ENCODE peak calls at places on chromosomes 5 and 9, in six cellular contexts. K is SK-N-SH, G is HCT116, Q is mammary epithelial cell, Y is IMR-90, F is PC-3. D is an unnamed sample.

GRCh38 chr5:72511371-72512178 is 4.4 kb upstream of the ZNF366 start:
- DNase-seq in Y (peak), Q (peak), F (peak), G (no peak), K (no peak), D (no peak)

GRCh38 chr5:108353087-108353486 is 28.8 kb downstream of the FBXL17 start:
- DNase-seq in G (no peak), Y (no peak), Q (no peak), F (no peak), K (no peak), D (no peak)

GRCh38 chr5:65812648-65813047 is 90.6 kb downstream of the NLN start:
- DNase-seq in F (peak), Q (peak), K (no peak), Y (no peak), G (peak), D (no peak)

GRCh38 chr5:51651889-51652288 is 268.6 kb downstream of the ISL1 start:
- DNase-seq in Y (no peak), Q (peak), G (no peak), F (peak), K (no peak), D (no peak)

GRCh38 chr9:112361602-112362001 is 18.3 kb upstream of the HSDL2 start:
- DNase-seq in K (peak), Y (peak), G (peak), Q (peak), F (peak), D (no peak)

GRCh38 chr9:134640491-134641172 is 971 bp upstream of the COL5A1 start:
- DNase-seq in G (no peak), K (no peak), F (no peak), Q (no peak), Y (no peak), D (no peak)

GRCh38 chr9:120214331-120214730 is 365.6 kb downstream of the CDK5RAP2 start:
- DNase-seq in Y (no peak), F (no peak), G (no peak), Q (no peak), K (no peak), D (no peak)

GRCh38 chr5:43110606-43111170 is 10.0 kb upstream of the ZNF131 start:
- DNase-seq in F (peak), Q (no peak), K (peak), G (peak), Y (no peak), D (no peak)

GRCh38 chr5:34656700-34657549 is 797 bp downstream of the RAI14 start:
- DNase-seq in Q (peak), K (peak), Y (no peak), F (peak), G (no peak), D (peak)
- H3K9ac ChIP-seq in Q (peak), K (peak), Y (peak), F (peak), G (peak), D (peak)

DNA sequence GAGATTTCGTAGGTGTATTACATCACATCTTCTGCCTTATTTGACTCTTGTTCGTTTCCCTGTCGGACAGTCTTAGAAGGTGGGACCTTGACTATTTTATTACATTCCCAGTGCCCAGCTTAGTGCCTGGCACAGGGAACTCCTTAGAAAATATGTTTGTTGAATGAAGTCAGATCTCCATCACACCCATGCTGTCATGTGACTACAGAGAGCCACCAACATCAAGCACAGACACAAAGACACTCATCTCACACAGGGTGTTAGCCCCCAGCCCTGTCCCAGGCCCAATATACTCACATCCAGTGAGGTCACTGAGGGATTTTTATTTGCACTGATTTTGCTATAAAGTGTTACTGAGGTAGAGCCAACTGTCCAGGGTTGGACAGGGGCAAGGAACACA is 692 bp upstream of the SRA1 start:
- DNase-seq in K (no peak), G (no peak), F (no peak), Q (no peak), Y (no peak), D (no peak)
- H3K9ac ChIP-seq in K (peak), G (peak), F (peak), Q (no peak), Y (peak), D (no peak)

GRCh38 chr5:122885038-122885517 is 39.7 kb downstream of the SNX24 start:
- DNase-seq in K (no peak), G (no peak), Y (no peak), Q (no peak), F (no peak), D (no peak)

GRCh38 chr5:122880170-122880689 is 34.8 kb downstream of the SNX24 start:
- DNase-seq in Q (no peak), K (peak), G (no peak), Y (no peak), F (no peak), D (no peak)

GRCh38 chr5:122877518-122877917 is 32.1 kb downstream of the SNX24 start:
- DNase-seq in K (no peak), G (no peak), F (no peak), Q (no peak), Y (no peak), D (no peak)

GRCh38 chr5:122882836-122883235 is 37.4 kb downstream of the SNX24 start:
- DNase-seq in Q (peak), G (no peak), Y (peak), F (peak), K (no peak), D (no peak)

GRCh38 chr5:122880749-122881148 is 35.3 kb downstream of the SNX24 start:
- DNase-seq in Y (no peak), Q (no peak), G (no peak), F (no peak), K (peak), D (no peak)
- H3K9ac ChIP-seq in Y (no peak), Q (no peak), G (no peak), F (no peak), K (no peak), D (no peak)

DNA sequence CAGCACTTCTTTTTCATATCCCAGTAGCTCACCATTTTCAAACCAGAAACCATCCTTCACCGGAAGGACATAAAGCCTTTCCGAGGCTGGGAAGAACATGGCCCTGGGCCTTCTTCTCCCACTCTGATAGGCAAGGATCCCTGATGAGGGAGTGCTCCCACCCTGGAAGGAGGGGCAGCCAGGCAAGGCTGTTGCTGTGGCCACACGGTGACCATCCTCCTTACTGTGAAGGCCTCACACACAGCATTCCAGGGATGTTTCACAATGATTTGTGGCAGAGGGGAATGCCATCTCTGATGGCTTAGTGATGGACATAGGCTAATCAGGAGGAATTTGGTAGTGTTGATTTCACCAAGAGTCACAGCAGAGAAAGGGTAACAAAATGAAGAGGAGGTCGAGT is 130.7 kb downstream of the ADAMTS12 start:
- DNase-seq in Q (no peak), F (no peak), G (no peak), K (no peak), Y (peak), D (no peak)
- H3K9ac ChIP-seq in Q (no peak), F (no peak), G (no peak), K (no peak), Y (no peak), D (no peak)

GRCh38 chr5:138032028-138032571 is 779 bp downstream of the FAM13B start:
- DNase-seq in Q (peak), G (no peak), Y (peak), F (peak), K (no peak), D (peak)

GRCh38 chr5:138035605-138036537 is 3.0 kb upstream of the FAM13B start:
- DNase-seq in K (peak), Y (peak), F (peak), G (peak), Q (peak), D (no peak)

GRCh38 chr5:138032572-138033274 is at the start of gene FAM13B:
- DNase-seq in F (peak), K (peak), G (peak), Q (peak), Y (peak), D (peak)

GRCh38 chr5:138033916-138034315 is 1.0 kb upstream of the FAM13B start:
- DNase-seq in Y (peak), Q (peak), F (peak), K (no peak), G (no peak), D (no peak)

DNA sequence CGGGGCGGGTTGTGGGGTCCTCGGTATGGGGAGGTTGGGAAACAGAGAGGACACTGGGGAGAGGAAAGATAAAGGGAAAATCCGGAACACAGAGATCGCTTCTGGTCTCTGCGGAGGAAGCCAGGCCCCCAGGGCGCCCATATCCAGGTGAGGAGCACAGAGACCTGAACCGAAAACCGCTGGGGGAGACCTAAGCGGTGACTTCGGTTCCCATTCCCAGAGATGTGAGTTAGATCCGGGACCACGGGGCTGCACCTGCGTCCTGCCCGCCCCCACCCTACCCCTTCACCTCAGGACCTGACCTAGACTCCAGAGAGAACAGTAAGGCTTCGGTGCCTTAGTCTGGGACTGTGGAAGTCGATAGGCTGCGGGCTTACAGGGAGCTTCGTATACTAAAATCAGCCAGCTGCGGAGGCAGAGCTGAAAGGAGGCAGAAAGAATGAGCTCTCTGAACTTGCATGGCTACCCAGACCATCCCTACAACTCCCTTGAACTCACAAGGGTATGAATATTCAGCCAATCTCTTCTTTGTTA is 463 bp upstream of the FAM13B start:
- DNase-seq in K (no peak), Q (peak), G (no peak), F (no peak), Y (no peak), D (no peak)
- H3K9ac ChIP-seq in K (peak), Q (peak), G (peak), F (peak), Y (peak), D (peak)

D was measured in kidney.